ENCODE peak calls at places on chromosomes 7 and 10, in ten cellular contexts. L is transverse colon, U is lung, G is tibial artery, P is mesendoderm, Z is neural progenitor cell, R is endothelial cell of umbilical vein, X is colonic mucosa, J is IMR-90, Q is iPS DF 6.9. Y is an unnamed sample.
A peak's percentile ranks its signal among the peaks of the same experiment; 100 is the strongest.

GRCh38 chr10:59585046-59585700 is 124.5 kb downstream of the SLC16A9 start:
- DNase-seq in L (no peak), X (no peak), U (no peak), Q (no peak), G (no peak), Z (no peak), J (no peak), R (peak; percentile 48), P (no peak), Y (no peak)

GRCh38 chr10:43375401-43376020 is 4.1 kb downstream of the FXYD4 start:
- DNase-seq in Z (no peak), X (no peak), Q (no peak), G (no peak), L (no peak), P (no peak), U (no peak), R (no peak), J (no peak), Y (no peak)

GRCh38 chr7:139741813-139742344 is 35.9 kb downstream of the HIPK2 start:
- DNase-seq in U (no peak), X (no peak), L (no peak), Z (no peak), G (no peak), Q (no peak), R (peak; percentile 55), P (no peak), J (no peak), Y (no peak)

GRCh38 chr7:137592232-137592896 is 248.8 kb upstream of the PTN start:
- DNase-seq in Q (peak; percentile 50), L (peak; percentile 59), Z (peak; percentile 83), P (peak; percentile 82), U (peak; percentile 45), R (peak; percentile 85), J (peak; percentile 84), X (peak; percentile 55), G (no peak), Y (peak; percentile 3)

GRCh38 chr10:7464703-7465102 is 53.9 kb upstream of the SFMBT2 start:
- DNase-seq in J (no peak), R (no peak), L (no peak), Q (no peak), Z (no peak), G (no peak), P (no peak), X (no peak), U (no peak), Y (no peak)

GRCh38 chr10:117621196-117621595 is 78.7 kb downstream of the EMX2 start:
- DNase-seq in G (no peak), Q (no peak), J (no peak), U (no peak), L (no peak), X (no peak), P (no peak), Z (no peak), R (no peak), Y (no peak)

GRCh38 chr10:89428873-89429272 is 14.5 kb downstream of the IFIT5 start:
- DNase-seq in Z (no peak), R (no peak), P (no peak), X (no peak), U (no peak), G (no peak), L (no peak), J (no peak), Q (no peak), Y (no peak)

GRCh38 chr10:16519908-16520861 is 1.5 kb downstream of the C1QL3 start:
- DNase-seq in G (no peak), Z (peak; percentile 35), P (peak; percentile 26), X (no peak), U (no peak), J (no peak), R (no peak), Q (no peak), L (no peak), Y (no peak)

GRCh38 chr10:51273572-51273971 is 199.3 kb downstream of the PRKG1 start:
- DNase-seq in X (no peak), L (no peak), G (no peak), Q (no peak), J (no peak), R (no peak), U (no peak), P (no peak), Z (no peak), Y (no peak)

GRCh38 chr10:17383801-17384445 is 70.5 kb downstream of the ST8SIA6 start:
- DNase-seq in R (no peak), U (no peak), Q (no peak), P (no peak), Z (no peak), J (no peak), G (no peak), X (no peak), L (no peak), Y (no peak)

GRCh38 chr10:85195596-85195995 is 867.2 kb downstream of the CCSER2 start:
- DNase-seq in R (no peak), P (no peak), G (no peak), Z (no peak), Q (no peak), J (no peak), L (no peak), X (no peak), U (no peak), Y (no peak)

GRCh38 chr10:3623746-3624145 is 161.3 kb downstream of the KLF6 start:
- DNase-seq in U (no peak), J (peak; percentile 87), R (no peak), P (peak; percentile 48), X (no peak), Q (no peak), G (no peak), Z (no peak), L (no peak), Y (no peak)

GRCh38 chr10:100238429-100238828 is 9.0 kb upstream of the CHUK start:
- DNase-seq in J (no peak), Q (no peak), X (no peak), Z (no peak), G (no peak), R (no peak), U (no peak), P (no peak), L (no peak), Y (no peak)
- H3K36me3 ChIP-seq in J (peaks cover 21% of the 10 kb centered on the region), Q (peaks cover 2% of the 10 kb centered on the region), X (peaks cover 6% of the 10 kb centered on the region), Z (peaks cover 3% of the 10 kb centered on the region), G (peaks cover 45% of the 10 kb centered on the region), R (peaks cover 7% of the 10 kb centered on the region), U (peaks cover 23% of the 10 kb centered on the region), P (peaks cover 2% of the 10 kb centered on the region), L (no peaks in the 10 kb centered on the region), Y (peaks cover 6% of the 10 kb centered on the region)

GRCh38 chr7:134302120-134302519 is 14.6 kb downstream of the SLC35B4 start:
- DNase-seq in R (no peak), Q (no peak), J (peak; percentile 30), P (no peak), X (no peak), G (no peak), U (no peak), Z (no peak), L (no peak), Y (no peak)

GRCh38 chr7:134293029-134293740 is 23.5 kb downstream of the SLC35B4 start:
- DNase-seq in Q (no peak), P (no peak), J (no peak), U (no peak), X (peak; percentile 22), R (no peak), L (peak; percentile 35), G (no peak), Z (no peak), Y (no peak)

GRCh38 chr7:134297489-134297888 is 19.2 kb downstream of the SLC35B4 start:
- DNase-seq in P (no peak), Q (no peak), L (no peak), G (no peak), R (no peak), Z (no peak), J (no peak), X (no peak), U (no peak), Y (no peak)

GRCh38 chr7:134300988-134301387 is 15.7 kb downstream of the SLC35B4 start:
- DNase-seq in Q (no peak), L (no peak), R (no peak), Z (no peak), X (no peak), J (no peak), U (no peak), P (no peak), G (no peak), Y (no peak)

DNA sequence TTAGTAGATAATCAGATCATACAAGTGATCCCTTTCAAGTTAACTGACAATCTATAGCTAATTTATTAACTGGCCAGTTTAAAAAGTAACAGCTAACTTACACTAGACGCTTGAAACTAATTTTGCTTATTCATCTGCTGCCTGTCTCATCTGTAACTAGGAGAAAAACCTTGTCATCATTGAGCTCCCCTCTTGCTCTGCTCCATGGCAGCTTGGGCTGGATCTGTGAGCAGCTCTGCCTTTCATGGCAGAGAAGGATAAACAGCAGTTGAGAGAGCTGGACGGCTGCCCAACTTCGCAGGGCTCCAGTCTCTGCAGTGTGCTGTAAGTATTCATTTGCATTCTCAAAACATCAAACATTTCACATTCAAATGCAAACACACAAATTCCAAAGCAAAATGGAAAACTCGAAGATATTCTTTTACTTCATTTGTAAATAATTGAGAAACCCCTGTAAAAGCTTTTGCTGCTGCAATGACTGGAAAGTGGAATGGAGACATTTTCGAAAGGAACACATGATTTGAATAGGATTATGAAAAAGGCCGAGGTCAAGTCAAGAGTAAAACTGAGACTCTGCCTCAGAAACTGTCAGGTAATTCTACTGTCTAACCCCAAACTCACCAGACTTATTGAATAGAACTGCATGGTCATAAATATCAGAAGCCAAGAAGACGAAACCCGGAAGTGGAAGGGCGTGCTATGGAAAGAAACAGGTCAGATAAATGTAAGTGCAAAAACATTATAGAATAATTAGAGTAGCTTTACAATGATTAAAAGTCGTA is 17.6 kb downstream of the SLC35B4 start:
- DNase-seq in U (no peak), G (no peak), Z (no peak), J (peak; percentile 78), L (peak; percentile 48), R (no peak), Q (no peak), X (peak; percentile 36), P (no peak), Y (peak; percentile 15)
- H3K27ac ChIP-seq in U (no peak overlapping the region), G (no peak overlapping the region), Z (no peak overlapping the region), J (no peak overlapping the region), L (peak overlapping the region; percentile 58), R (no peak overlapping the region), Q (no peak overlapping the region), X (no peak overlapping the region), P (no peak overlapping the region), Y (no peak overlapping the region)

GRCh38 chr10:131683281-131683861 is 217.4 kb upstream of the PPP2R2D start:
- DNase-seq in L (no peak), P (no peak), U (no peak), Q (no peak), G (no peak), Z (no peak), X (no peak), J (no peak), R (no peak), Y (no peak)
- H3K36me3 ChIP-seq in L (no peaks in the 10 kb centered on the region), P (no peaks in the 10 kb centered on the region), U (no peaks in the 10 kb centered on the region), Q (no peaks in the 10 kb centered on the region), G (no peaks in the 10 kb centered on the region), Z (no peaks in the 10 kb centered on the region), X (no peaks in the 10 kb centered on the region), J (no peaks in the 10 kb centered on the region), R (no peaks in the 10 kb centered on the region), Y (no peaks in the 10 kb centered on the region)

DNA sequence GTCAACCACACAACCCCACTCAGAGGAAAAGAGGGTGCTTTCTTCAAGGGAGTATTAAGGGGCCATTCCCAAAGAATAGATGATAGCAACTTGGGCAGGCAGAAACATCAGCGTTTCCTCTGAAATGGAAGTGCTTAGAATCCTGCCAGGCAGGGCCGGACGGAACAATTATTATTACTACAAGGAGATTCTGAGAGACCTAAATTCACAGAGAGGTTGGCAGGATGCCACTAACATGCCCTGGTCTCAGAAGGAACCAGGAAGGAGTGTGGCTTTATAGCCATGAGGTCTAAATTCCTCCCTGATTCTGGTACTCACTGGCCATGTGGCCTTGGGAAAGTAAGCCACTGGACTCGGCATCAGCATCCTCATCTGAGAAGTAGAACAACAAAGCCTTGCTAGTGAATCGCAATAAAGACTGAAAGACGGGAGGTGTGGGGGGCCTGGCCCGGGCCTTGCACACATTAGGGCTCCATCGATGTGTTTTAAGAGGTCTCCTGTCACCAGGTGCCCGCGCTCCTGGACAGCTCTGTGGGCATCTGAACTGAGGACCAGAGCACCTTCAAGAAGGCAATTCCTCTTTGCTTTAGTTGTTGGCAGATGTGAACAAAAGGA is 131.5 kb downstream of the OAT start:
- DNase-seq in G (peak; percentile 52), P (no peak), Z (no peak), U (no peak), L (peak; percentile 6), J (no peak), R (no peak), X (no peak), Q (no peak), Y (no peak)
- H3K27ac ChIP-seq in G (no peak overlapping the region), P (no peak overlapping the region), Z (no peak overlapping the region), U (no peak overlapping the region), L (no peak overlapping the region), J (no peak overlapping the region), R (no peak overlapping the region), X (no peak overlapping the region), Q (no peak overlapping the region), Y (no peak overlapping the region)